ENCODE peak calls at places on chromosome 12, in ten cellular contexts. R is breast epithelium, D is neural progenitor cell, J is heart left ventricle, Y is sigmoid colon, A is fibroblast of lung, V is cardiac muscle cell, U is cardiac fibroblast, N is BJ, H is lower lobe of right lung. Q is an unnamed sample.

GRCh38 chr12:112798019-112798760 is 6.6 kb downstream of the RPH3A start:
- DNase-seq in R (no peak), D (no peak), J (no peak), Y (no peak), A (no peak), V (no peak), U (no peak), N (no peak), H (no peak), Q (no peak)

GRCh38 chr12:65681226-65681625 is 143.1 kb upstream of the HMGA2 start:
- DNase-seq in R (no peak), D (no peak), J (no peak), Y (no peak), A (peak), V (peak), U (no peak), N (no peak), H (no peak), Q (peak)

GRCh38 chr12:65168606-65169310 is 625 bp upstream of the LEMD3 start:
- DNase-seq in R (no peak), D (no peak), J (no peak), Y (no peak), A (no peak), V (peak), U (no peak), N (no peak), H (no peak), Q (no peak)

GRCh38 chr12:116598341-116599284 is 39.4 kb downstream of the MAP1LC3B2 start:
- DNase-seq in R (no peak), D (no peak), J (no peak), Y (no peak), A (no peak), V (no peak), U (no peak), N (no peak), H (no peak), Q (peak)

GRCh38 chr12:71503579-71504470 is 64.2 kb downstream of the LGR5 start:
- DNase-seq in R (no peak), D (peak), J (no peak), Y (no peak), A (no peak), V (no peak), U (no peak), N (no peak), H (no peak), Q (no peak)

GRCh38 chr12:57276935-57277563 is 26.1 kb upstream of the STAC3 start:
- DNase-seq in R (no peak), D (peak), J (no peak), Y (no peak), A (peak), V (peak), U (peak), N (no peak), H (no peak), Q (peak)

GRCh38 chr12:71216725-71217579 is 59.2 kb upstream of the TSPAN8 start:
- DNase-seq in R (no peak), D (peak), J (no peak), Y (no peak), A (peak), V (peak), U (peak), N (no peak), H (no peak), Q (peak)

GRCh38 chr12:90504806-90505205 is 450.2 kb downstream of the CCER1 start:
- DNase-seq in R (no peak), D (no peak), J (no peak), Y (no peak), A (no peak), V (no peak), U (no peak), N (no peak), H (no peak), Q (peak)

GRCh38 chr12:106304797-106305196 is 2.3 kb downstream of the TCP11L2 start:
- DNase-seq in R (no peak), D (no peak), J (peak), Y (no peak), A (no peak), V (no peak), U (no peak), N (no peak), H (no peak), Q (no peak)

GRCh38 chr12:98419795-98420402 is 95.5 kb upstream of the TMPO start:
- DNase-seq in R (no peak), D (no peak), J (no peak), Y (no peak), A (no peak), V (no peak), U (no peak), N (no peak), H (no peak), Q (no peak)

GRCh38 chr12:75478395-75478794 is 2.2 kb upstream of the GLIPR1 start:
- DNase-seq in R (no peak), D (no peak), J (no peak), Y (no peak), A (peak), V (peak), U (peak), N (no peak), H (no peak), Q (peak)

GRCh38 chr12:70660002-70660604 is 22.9 kb upstream of the PTPRB start:
- DNase-seq in R (no peak), D (no peak), J (no peak), Y (no peak), A (no peak), V (no peak), U (no peak), N (no peak), H (no peak), Q (no peak)

GRCh38 chr12:39505025-39505424 is 62.1 kb upstream of the KIF21A start:
- DNase-seq in R (no peak), D (peak), J (no peak), Y (no peak), A (peak), V (no peak), U (no peak), N (no peak), H (no peak), Q (no peak)

GRCh38 chr12:120235369-120236123 is 30.0 kb downstream of the PXN start:
- DNase-seq in R (no peak), D (peak), J (no peak), Y (no peak), A (no peak), V (no peak), U (no peak), N (no peak), H (no peak), Q (no peak)

GRCh38 chr12:50991296-50991695 is 34.9 kb downstream of the SLC11A2 start:
- DNase-seq in R (no peak), D (no peak), J (no peak), Y (no peak), A (no peak), V (no peak), U (no peak), N (no peak), H (no peak), Q (no peak)

GRCh38 chr12:45446013-45446412 is 230.1 kb downstream of the ANO6 start:
- DNase-seq in R (no peak), D (no peak), J (no peak), Y (no peak), A (no peak), V (no peak), U (peak), N (no peak), H (no peak), Q (no peak)

GRCh38 chr12:104790296-104791125 is 167.6 kb downstream of the SLC41A2 start:
- DNase-seq in R (no peak), D (peak), J (peak), Y (peak), A (no peak), V (peak), U (no peak), N (no peak), H (peak), Q (peak)

GRCh38 chr12:91204416-91204815 is 21.8 kb upstream of the DCN start:
- DNase-seq in R (no peak), D (no peak), J (no peak), Y (no peak), A (no peak), V (no peak), U (no peak), N (peak), H (no peak), Q (no peak)

GRCh38 chr12:632102-632696 is 31.0 kb downstream of the NINJ2 start:
- DNase-seq in R (no peak), D (peak), J (peak), Y (no peak), A (peak), V (peak), U (peak), N (peak), H (no peak), Q (peak)

GRCh38 chr12:116277393-116278258 is at the start of gene MED13L:
- DNase-seq in R (peak), D (peak), J (peak), Y (peak), A (peak), V (peak), U (peak), N (no peak), H (peak), Q (peak)

GRCh38 chr12:116558280-116559079 is 701 bp upstream of the MAP1LC3B2 start:
- DNase-seq in R (no peak), D (no peak), J (no peak), Y (no peak), A (no peak), V (no peak), U (no peak), N (no peak), H (no peak), Q (no peak)

GRCh38 chr12:6540181-6540877 is 6.0 kb downstream of the GAPDH start:
- DNase-seq in R (peak), D (peak), J (peak), Y (peak), A (peak), V (peak), U (peak), N (peak), H (peak), Q (peak)

GRCh38 chr12:75971253-75971652 is 60.3 kb downstream of the PHLDA1 start:
- DNase-seq in R (no peak), D (no peak), J (no peak), Y (no peak), A (no peak), V (no peak), U (no peak), N (no peak), H (no peak), Q (no peak)

GRCh38 chr12:118064608-118065007 is 3.6 kb upstream of the WSB2 start:
- DNase-seq in R (no peak), D (peak), J (no peak), Y (no peak), A (no peak), V (no peak), U (no peak), N (no peak), H (no peak), Q (no peak)
- TF ChIP-seq CTCF in R (no peak), D (peak), J (peak), Y (no peak), A (no peak), V (peak), U (peak), N (peak), H (peak), Q (peak)

DNA sequence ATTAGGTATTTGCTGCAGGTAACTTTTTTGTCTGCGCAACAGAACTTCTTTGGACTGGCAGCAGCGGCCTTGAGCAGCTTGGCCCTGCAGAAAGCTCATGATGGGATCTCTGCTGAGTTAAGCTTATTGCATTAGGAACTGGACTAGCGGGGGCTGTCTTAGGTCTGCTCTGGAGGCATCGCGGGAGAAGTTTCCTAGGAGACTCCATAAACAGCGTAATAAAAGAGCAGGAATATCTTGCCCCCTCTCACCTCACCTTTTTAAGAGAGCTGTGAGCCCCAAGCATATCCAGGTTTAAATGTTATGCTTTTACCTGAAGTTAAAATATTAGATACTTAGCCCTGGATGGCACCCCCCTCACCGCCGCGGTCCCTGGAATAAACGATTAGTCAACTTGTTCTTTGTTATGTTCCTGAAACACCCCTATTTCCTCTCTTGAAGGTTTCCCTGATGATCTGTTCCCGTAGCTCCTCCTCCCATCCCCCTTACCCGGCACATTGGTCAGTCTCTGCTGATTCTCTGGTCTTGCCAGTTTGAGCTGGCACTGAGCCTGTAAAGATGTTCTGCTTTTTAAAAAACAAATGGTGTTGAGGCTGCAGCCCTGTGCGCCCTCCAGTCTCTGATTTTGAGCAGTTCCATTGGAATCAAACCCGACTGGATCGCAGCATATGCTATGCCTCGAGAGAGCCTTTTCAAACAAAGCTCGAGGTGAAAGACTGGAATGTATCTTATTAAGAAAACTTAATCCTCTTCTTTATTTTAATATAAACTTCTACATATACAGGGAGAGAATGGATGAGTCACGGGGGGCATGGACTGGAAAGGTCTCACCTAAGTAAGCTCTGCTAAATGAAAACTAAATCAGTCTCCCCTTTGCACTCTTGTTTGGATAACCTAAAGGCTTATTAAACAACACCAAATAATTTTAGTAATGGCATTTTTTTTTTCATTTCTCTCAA is 1.9 kb downstream of the MLXIP start:
- DNase-seq in R (no peak), D (peak), J (peak), Y (peak), A (peak), V (peak), U (peak), N (no peak), H (peak), Q (peak)
- H3K4me3 ChIP-seq in R (peak), D (peak), J (peak), Y (peak), A (peak), V (peak), U (peak), N (peak), H (peak), Q (peak)

GRCh38 chr12:59173696-59174095 is 253.4 kb upstream of the LRIG3 start:
- DNase-seq in R (no peak), D (no peak), J (no peak), Y (no peak), A (no peak), V (no peak), U (no peak), N (no peak), H (no peak), Q (no peak)
- TF ChIP-seq CTCF in R (no peak), D (peak), J (no peak), Y (no peak), A (peak), V (peak), U (peak), N (peak), H (no peak), Q (peak)

GRCh38 chr12:53927220-53928029 is 11.2 kb upstream of the HOXC13 start:
- DNase-seq in R (no peak), D (no peak), J (no peak), Y (no peak), A (no peak), V (no peak), U (no peak), N (no peak), H (no peak), Q (no peak)
- H3K4me3 ChIP-seq in R (no peak), D (no peak), J (no peak), Y (no peak), A (no peak), V (no peak), U (no peak), N (no peak), H (no peak), Q (no peak)

GRCh38 chr12:93650626-93651025 is 26.5 kb upstream of the CRADD start:
- DNase-seq in R (no peak), D (no peak), J (no peak), Y (no peak), A (no peak), V (no peak), U (no peak), N (no peak), H (no peak), Q (no peak)
- TF ChIP-seq CTCF in R (no peak), D (no peak), J (no peak), Y (no peak), A (no peak), V (no peak), U (no peak), N (no peak), H (no peak), Q (no peak)

GRCh38 chr12:48686615-48687334 is 4.7 kb upstream of the KANSL2 start:
- DNase-seq in R (no peak), D (no peak), J (no peak), Y (no peak), A (no peak), V (no peak), U (no peak), N (no peak), H (no peak), Q (no peak)

GRCh38 chr12:48686037-48686595 is 4.1 kb upstream of the KANSL2 start:
- DNase-seq in R (no peak), D (no peak), J (no peak), Y (no peak), A (no peak), V (no peak), U (no peak), N (no peak), H (no peak), Q (no peak)

GRCh38 chr12:48683534-48683933 is 1.5 kb upstream of the KANSL2 start:
- DNase-seq in R (no peak), D (no peak), J (no peak), Y (no peak), A (no peak), V (no peak), U (no peak), N (no peak), H (no peak), Q (no peak)

GRCh38 chr12:48690990-48691389 is 9.0 kb upstream of the KANSL2 start:
- DNase-seq in R (no peak), D (no peak), J (no peak), Y (no peak), A (peak), V (no peak), U (no peak), N (no peak), H (no peak), Q (no peak)

DNA sequence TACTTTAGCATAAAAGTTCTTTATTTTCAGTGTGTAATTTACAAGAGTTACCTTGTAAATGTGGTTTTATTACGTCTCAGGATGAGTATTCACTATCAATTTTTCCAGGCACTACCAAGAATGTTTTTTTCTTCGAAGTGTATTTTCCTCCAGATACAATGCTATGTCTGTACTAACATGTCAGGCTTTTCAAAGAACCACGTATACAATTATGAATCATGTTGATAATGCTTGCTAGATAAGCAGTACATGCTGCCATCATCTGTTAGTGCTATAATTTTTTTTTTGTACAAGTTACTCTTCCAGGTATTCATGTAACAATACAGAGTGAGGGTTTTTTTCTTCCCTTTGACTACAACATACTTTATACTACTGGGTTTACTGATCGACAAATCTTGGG is 5.6 kb upstream of the KANSL2 start:
- DNase-seq in R (no peak), D (no peak), J (no peak), Y (no peak), A (no peak), V (peak), U (no peak), N (no peak), H (no peak), Q (no peak)
- H3K4me3 ChIP-seq in R (no peak), D (no peak), J (no peak), Y (no peak), A (no peak), V (no peak), U (no peak), N (no peak), H (no peak), Q (no peak)

DNA sequence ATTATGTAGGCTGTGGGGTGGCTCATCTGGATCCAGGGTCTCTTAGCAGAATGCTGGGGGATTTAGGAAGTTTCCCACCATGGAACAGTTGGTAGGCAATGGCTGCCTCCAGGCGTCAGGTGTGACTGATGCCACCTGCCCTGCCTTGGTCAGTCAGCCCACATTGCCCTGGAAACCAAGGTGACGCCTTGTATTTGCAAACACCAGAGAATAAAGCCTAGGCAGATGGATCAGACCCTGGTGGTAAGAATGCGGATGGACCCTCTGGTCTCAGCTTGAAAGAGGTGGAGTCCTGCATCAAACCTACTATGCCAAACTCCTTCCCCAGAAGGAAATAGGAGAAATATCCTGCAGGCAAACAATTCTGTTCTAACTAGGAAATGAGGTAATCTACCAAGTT is 38.2 kb downstream of the NCKAP5L start:
- DNase-seq in R (no peak), D (no peak), J (no peak), Y (no peak), A (no peak), V (no peak), U (no peak), N (no peak), H (no peak), Q (no peak)
- TF ChIP-seq CTCF in R (no peak), D (no peak), J (no peak), Y (no peak), A (no peak), V (peak), U (no peak), N (peak), H (no peak), Q (peak)

Q was measured in fibroblast of villous mesenchyme.